ENCODE peak calls at places on chromosomes 11 and 22, in nine cellular contexts. G, W, L, O, C, M, S, Q and P are unnamed samples.

GRCh38 chr11:61587541-61587941 is 6.7 kb upstream of the SYT7 start:
- DNase-seq in G (peak; percentile 60), W (peak; percentile 45), L (no peak), O (no peak), C (peak; percentile 76), M (peak; percentile 87), S (peak; percentile 53), Q (no peak), P (peak; percentile 81)

GRCh38 chr11:79076526-79077115 is 364.2 kb downstream of the TENM4 start:
- DNase-seq in G (peak; percentile 26), W (no peak), L (peak; percentile 11), O (peak; percentile 32), C (peak; percentile 61), M (peak; percentile 57), S (peak; percentile 61), Q (no peak), P (peak; percentile 50)

GRCh38 chr11:92382311-92382710 is 157.7 kb downstream of the FAT3 start:
- DNase-seq in G (no peak), W (no peak), L (no peak), O (no peak), C (no peak), M (no peak), S (no peak), Q (no peak), P (no peak)

GRCh38 chr11:27107548-27107947 is 66.9 kb downstream of the BBOX1 start:
- DNase-seq in G (no peak), W (no peak), L (no peak), O (no peak), C (no peak), M (no peak), S (no peak), Q (no peak), P (no peak)

GRCh38 chr11:126165366-126166156 is 45.9 kb downstream of the RPUSD4 start:
- DNase-seq in G (no peak), W (no peak), L (no peak), O (no peak), C (no peak), M (no peak), S (no peak), Q (no peak), P (no peak)

GRCh38 chr11:127238321-127238720 is 237.8 kb upstream of the KIRREL3 start:
- DNase-seq in G (no peak), W (no peak), L (no peak), O (no peak), C (no peak), M (no peak), S (no peak), Q (no peak), P (no peak)

GRCh38 chr22:38950527-38951111 is 6.8 kb upstream of the APOBEC3A start:
- DNase-seq in G (no peak), W (no peak), L (no peak), O (no peak), C (no peak), M (no peak), S (no peak), Q (no peak), P (no peak)

GRCh38 chr22:30238661-30239420 is 7.7 kb downstream of the LIF start:
- DNase-seq in G (peak; percentile 77), W (peak; percentile 89), L (no peak), O (no peak), C (peak; percentile 23), M (no peak), S (no peak), Q (peak; percentile 84), P (peak; percentile 84)

GRCh38 chr11:73249304-73249703 is 22.8 kb upstream of the P2RY6 start:
- DNase-seq in G (peak; percentile 47), W (peak; percentile 85), L (peak; percentile 97), O (no peak), C (no peak), M (no peak), S (no peak), Q (peak; percentile 86), P (no peak)

GRCh38 chr11:67691149-67691548 is 16.7 kb upstream of the ALDH3B2 start:
- DNase-seq in G (no peak), W (no peak), L (no peak), O (no peak), C (peak; percentile 16), M (peak; percentile 30), S (no peak), Q (no peak), P (no peak)

GRCh38 chr11:95534809-95535208 is 254.8 kb downstream of the FAM76B start:
- DNase-seq in G (no peak), W (no peak), L (no peak), O (no peak), C (no peak), M (no peak), S (no peak), Q (no peak), P (no peak)

GRCh38 chr22:27226666-27227065 is 569.3 kb downstream of the MIAT start:
- DNase-seq in G (no peak), W (peak; percentile 73), L (no peak), O (no peak), C (peak; percentile 60), M (no peak), S (peak; percentile 59), Q (peak; percentile 64), P (no peak)

GRCh38 chr11:92975285-92975684 is 5.8 kb downstream of the MTNR1B start:
- DNase-seq in G (no peak), W (no peak), L (no peak), O (no peak), C (no peak), M (no peak), S (no peak), Q (no peak), P (no peak)

GRCh38 chr11:74460481-74461154 is 6.7 kb downstream of the KCNE3 start:
- DNase-seq in G (no peak), W (peak; percentile 43), L (no peak), O (no peak), C (peak; percentile 50), M (no peak), S (no peak), Q (peak; percentile 27), P (no peak)

GRCh38 chr22:46234851-46235437 is 15.1 kb downstream of the CDPF1 start:
- DNase-seq in G (no peak), W (no peak), L (no peak), O (no peak), C (no peak), M (no peak), S (no peak), Q (no peak), P (no peak)

DNA sequence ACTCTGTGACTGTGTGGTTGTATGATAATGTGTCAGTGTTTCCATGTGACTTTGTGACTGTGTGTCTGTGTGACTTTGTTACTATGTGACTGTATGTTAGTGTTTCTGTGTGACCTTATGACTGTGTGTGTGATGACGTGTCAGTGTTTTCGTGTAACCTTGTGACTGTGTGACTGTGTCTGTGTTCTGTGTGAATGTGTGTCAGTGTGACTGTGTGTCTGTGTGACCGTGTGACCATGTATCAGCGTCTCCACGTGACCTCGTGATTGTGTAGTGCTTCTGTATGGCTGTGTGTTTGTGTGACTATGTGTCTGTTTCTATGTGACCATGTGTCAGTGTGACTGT is 9.5 kb upstream of the PKNOX2 start:
- DNase-seq in G (no peak), W (no peak), L (no peak), O (no peak), C (no peak), M (no peak), S (no peak), Q (no peak), P (no peak)
- TF ChIP-seq EZH2 in G (no peak), W (no peak), L (no peak), O (no peak), C (no peak), M (no peak), S (no peak), Q (no peak), P (no peak)

DNA sequence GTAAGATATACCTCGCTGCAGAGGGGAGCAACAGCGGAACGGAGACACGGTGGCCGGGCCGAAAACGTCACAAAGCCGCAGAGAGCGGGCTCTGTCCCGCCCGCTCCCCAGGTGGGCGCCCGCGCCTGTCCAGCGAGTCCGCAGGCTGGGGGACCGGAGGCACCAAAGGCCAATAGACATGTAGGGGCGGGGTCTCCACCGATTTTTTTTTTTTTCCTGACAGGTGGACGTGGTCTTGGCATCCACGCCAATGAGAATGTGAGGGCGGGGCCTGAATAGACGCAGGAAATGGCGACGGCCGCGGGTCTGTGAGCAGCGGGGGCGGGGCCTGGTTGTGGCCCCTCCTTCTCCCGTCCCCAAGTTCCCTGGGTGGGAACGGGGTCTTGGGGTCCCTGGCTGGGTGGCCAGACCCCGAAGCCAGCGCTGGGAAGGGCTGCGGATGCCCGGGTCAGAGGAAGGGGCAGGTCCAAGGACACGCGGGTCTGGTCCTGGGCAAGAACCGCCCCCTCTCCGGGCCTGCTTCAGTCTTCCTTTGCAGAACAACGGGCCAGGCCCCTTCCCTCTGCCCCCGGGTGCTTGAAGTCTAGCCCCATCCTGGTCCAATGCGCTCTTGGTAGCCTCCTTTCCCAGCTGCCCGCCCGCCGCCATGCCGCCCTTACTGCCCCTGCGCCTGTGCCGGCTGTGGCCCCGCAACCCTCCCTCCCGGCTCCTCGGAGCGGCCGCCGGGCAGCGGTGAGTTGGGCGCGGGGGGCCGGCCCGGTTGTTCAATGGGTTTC is at the start of gene DNAJC4:
- DNase-seq in G (peak; percentile 96), W (peak; percentile 87), L (peak; percentile 97), O (peak; percentile 89), C (peak; percentile 91), M (peak; percentile 98), S (peak; percentile 96), Q (peak; percentile 76), P (peak; percentile 96)
- H3K4me3 ChIP-seq in G (peak within 1 kb of the TSS; percentile 81), W (peak within 1 kb of the TSS; percentile 80), L (peak within 1 kb of the TSS; percentile 97), O (peak within 1 kb of the TSS; percentile 89), C (peak within 1 kb of the TSS; percentile 90), M (peak within 1 kb of the TSS; percentile 67), S (peak within 1 kb of the TSS; percentile 54), Q (peak within 1 kb of the TSS; percentile 74), P (peak within 1 kb of the TSS; percentile 68)

GRCh38 chr11:128904303-128904871 is 13.2 kb downstream of the KCNJ5 start:
- DNase-seq in G (no peak), W (no peak), L (no peak), O (no peak), C (peak; percentile 38), M (peak; percentile 34), S (peak; percentile 13), Q (no peak), P (no peak)

GRCh38 chr11:128903248-128904041 is 12.3 kb downstream of the KCNJ5 start:
- DNase-seq in G (no peak), W (peak; percentile 91), L (no peak), O (no peak), C (peak; percentile 61), M (peak; percentile 50), S (no peak), Q (peak; percentile 85), P (no peak)

GRCh38 chr11:128901655-128902514 is 10.7 kb downstream of the KCNJ5 start:
- DNase-seq in G (no peak), W (no peak), L (no peak), O (no peak), C (no peak), M (peak; percentile 72), S (no peak), Q (no peak), P (peak; percentile 31)

GRCh38 chr11:128900468-128900867 is 9.3 kb downstream of the KCNJ5 start:
- DNase-seq in G (no peak), W (no peak), L (no peak), O (no peak), C (no peak), M (no peak), S (no peak), Q (no peak), P (no peak)

GRCh38 chr11:128902515-128903066 is 11.4 kb downstream of the KCNJ5 start:
- DNase-seq in G (no peak), W (peak; percentile 84), L (no peak), O (no peak), C (peak; percentile 87), M (no peak), S (no peak), Q (peak; percentile 75), P (no peak)
- TF ChIP-seq EZH2 in G (no peak), W (no peak), L (no peak), O (no peak), C (no peak), M (peak; percentile 41), S (no peak), Q (no peak), P (no peak)

GRCh38 chr11:41085123-41085522 is 374.3 kb downstream of the LRRC4C start:
- DNase-seq in G (no peak), W (no peak), L (no peak), O (no peak), C (no peak), M (no peak), S (no peak), Q (no peak), P (no peak)
- H3K4me3 ChIP-seq in G (no peak overlapping the region), W (no peak overlapping the region), L (no peak overlapping the region), O (no peak overlapping the region), C (no peak overlapping the region), M (no peak overlapping the region), S (no peak overlapping the region), Q (no peak overlapping the region), P (no peak overlapping the region)